ENCODE peak calls at places on chromosomes 16 and 17, in four cellular contexts. E, X, Z and S are unnamed samples.

GRCh38 chr16:8621572-8622314 is at the start of gene METTL22:
- DNase-seq in X (peak), E (peak), Z (peak), S (peak)

GRCh38 chr17:6780886-6781285 is 4.9 kb downstream of the FBXO39 start:
- DNase-seq in Z (no peak), X (no peak), E (no peak), S (no peak)

GRCh38 chr17:7922499-7923289 is 6.6 kb upstream of the RNF227 start:
- DNase-seq in X (no peak), E (no peak), Z (no peak), S (peak)

GRCh38 chr17:2002767-2003329 is 22.3 kb downstream of the RTN4RL1 start:
- DNase-seq in X (no peak), E (no peak), Z (no peak), S (no peak)

GRCh38 chr16:83402969-83403368 is 404.8 kb upstream of the HSBP1 start:
- DNase-seq in E (no peak), Z (no peak), X (no peak), S (no peak)

GRCh38 chr17:6393368-6393952 is 41.5 kb downstream of the AIPL1 start:
- DNase-seq in X (no peak), E (peak), Z (no peak), S (no peak)

GRCh38 chr17:29341726-29342125 is 47.8 kb upstream of the NUFIP2 start:
- DNase-seq in X (no peak), Z (no peak), E (no peak), S (no peak)

GRCh38 chr17:48259710-48260291 is 152.2 kb downstream of the SNX11 start:
- DNase-seq in E (no peak), X (peak), Z (no peak), S (no peak)

GRCh38 chr16:11501583-11502138 is 85.1 kb downstream of the LITAF start:
- DNase-seq in X (no peak), Z (no peak), E (no peak), S (peak)

GRCh38 chr17:60926466-60927183 is 249.0 kb downstream of the BCAS3 start:
- DNase-seq in E (no peak), X (no peak), Z (no peak), S (no peak)

GRCh38 chr17:34579017-34579946 is at the start of gene TMEM132E:
- DNase-seq in X (no peak), Z (no peak), E (no peak), S (peak)

GRCh38 chr17:83013779-83014117 is 65.7 kb upstream of the METRNL start:
- DNase-seq in X (no peak), Z (no peak), E (no peak), S (no peak)

GRCh38 chr17:60079401-60079861 is 710 bp upstream of the HEATR6 start:
- DNase-seq in E (no peak), Z (no peak), X (peak), S (no peak)

GRCh38 chr17:43011728-43012472 is 5.3 kb downstream of the IFI35 start:
- DNase-seq in E (peak), Z (no peak), X (peak), S (no peak)

GRCh38 chr16:31476305-31477219 is 4.6 kb downstream of the TGFB1I1 start:
- DNase-seq in X (peak), E (peak), Z (no peak), S (peak)

GRCh38 chr17:16926061-16926511 is 45.8 kb downstream of the TNFRSF13B start:
- DNase-seq in Z (no peak), X (no peak), E (no peak), S (peak)

GRCh38 chr16:70770968-70771552 is 29.9 kb downstream of the VAC14 start:
- DNase-seq in Z (no peak), E (peak), X (peak), S (peak)

GRCh38 chr16:86876499-86876898 is 298.1 kb downstream of the FOXL1 start:
- DNase-seq in Z (no peak), X (no peak), E (no peak), S (no peak)

GRCh38 chr16:56608876-56609462 is 585 bp downstream of the MT2A start:
- DNase-seq in E (no peak), X (no peak), Z (no peak), S (no peak)

GRCh38 chr16:3193221-3194212 is 5.5 kb downstream of the OR1F1 start:
- DNase-seq in X (no peak), E (peak), Z (no peak), S (no peak)

GRCh38 chr16:88287219-88287618 is 95.5 kb upstream of the ZNF469 start:
- DNase-seq in X (peak), E (peak), Z (no peak), S (no peak)

GRCh38 chr17:7627250-7628121 is at the start of gene SAT2:
- DNase-seq in E (peak), X (peak), Z (peak), S (peak)

GRCh38 chr16:50209548-50210265 is 56.6 kb downstream of the TENT4B start:
- DNase-seq in Z (no peak), E (no peak), X (no peak), S (peak)

GRCh38 chr16:83689385-83689831 is 118.4 kb upstream of the HSBP1 start:
- DNase-seq in E (no peak), Z (peak), X (no peak), S (no peak)

GRCh38 chr17:15917439-15918027 is 27.4 kb upstream of the ADORA2B start:
- DNase-seq in Z (no peak), E (no peak), X (no peak), S (peak)

GRCh38 chr17:42182927-42183734 is 2.1 kb downstream of the HCRT start:
- DNase-seq in X (peak), E (peak), Z (no peak), S (no peak)

GRCh38 chr16:29687755-29688154 is 8.8 kb downstream of the QPRT start:
- DNase-seq in Z (no peak), X (no peak), E (peak), S (no peak)

GRCh38 chr16:11445486-11445885 is 100.2 kb downstream of the RMI2 start:
- DNase-seq in Z (no peak), X (no peak), E (no peak), S (no peak)

GRCh38 chr17:63274156-63274555 is 171.9 kb downstream of the CYB561 start:
- DNase-seq in E (no peak), Z (no peak), X (no peak), S (no peak)

GRCh38 chr17:46028374-46028773 is 29.3 kb downstream of the STH start:
- DNase-seq in E (no peak), X (no peak), Z (no peak), S (no peak)

GRCh38 chr17:48625502-48626201 is 506 bp downstream of the HOXB9 start:
- DNase-seq in E (no peak), X (peak), Z (no peak), S (peak)

GRCh38 chr16:73232555-73233422 is 184.9 kb upstream of the ZFHX3 start:
- DNase-seq in X (no peak), E (peak), Z (no peak), S (no peak)

GRCh38 chr16:67406628-67407027 is 9.6 kb downstream of the ZDHHC1 start:
- DNase-seq in E (no peak), Z (no peak), X (no peak), S (no peak)

GRCh38 chr17:30824356-30825145 is at the start of gene CRLF3:
- DNase-seq in Z (peak), E (peak), X (peak), S (peak)

GRCh38 chr17:17849147-17849820 is 12.5 kb upstream of the SREBF1 start:
- DNase-seq in X (peak), E (peak), Z (peak), S (no peak)

GRCh38 chr17:57406131-57406980 is 150.0 kb downstream of the MSI2 start:
- DNase-seq in Z (no peak), X (peak), E (peak), S (no peak)

GRCh38 chr17:40561871-40562611 is 3.2 kb downstream of the CCR7 start:
- DNase-seq in Z (peak), E (no peak), X (no peak), S (peak)
- TF ChIP-seq ATF3 in Z (no peak), E (no peak), X (no peak), S (no peak)

DNA sequence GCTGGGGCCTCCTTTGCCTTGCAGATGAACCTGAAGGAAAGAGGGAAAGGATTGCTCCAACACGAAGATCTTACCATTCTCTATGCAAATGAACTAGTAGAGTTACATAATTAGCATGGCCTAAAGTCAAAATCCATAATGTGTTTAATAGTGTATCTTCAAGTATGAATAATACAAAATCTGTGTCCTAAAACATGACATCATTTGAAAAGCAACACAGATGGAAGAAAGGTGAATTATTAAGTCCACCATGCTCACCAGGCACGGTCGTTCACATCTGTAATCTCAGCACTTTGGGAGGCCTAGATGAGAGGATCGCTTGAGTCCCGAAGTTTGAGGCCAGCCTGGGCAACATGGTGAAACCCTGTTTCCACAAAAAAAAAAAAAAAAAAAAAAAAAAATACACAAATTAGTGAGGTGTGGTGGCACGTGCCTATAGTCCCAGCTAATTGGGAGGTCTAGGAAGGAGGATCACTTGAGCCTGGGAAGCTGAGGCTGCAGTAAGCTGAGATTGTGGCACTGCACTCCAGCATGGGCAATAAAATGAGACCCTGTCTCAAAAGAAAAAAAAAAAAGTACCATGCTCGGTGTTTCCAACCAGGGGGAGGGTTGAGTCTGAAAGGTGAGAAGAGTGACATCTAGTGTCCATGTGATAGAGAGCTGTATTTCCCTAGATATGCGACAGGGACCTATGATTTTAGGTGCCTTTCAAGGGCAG is 6.4 kb downstream of the VWA3A start:
- DNase-seq in Z (peak), X (peak), E (peak), S (no peak)
- TF ChIP-seq CBFB in Z (no peak), X (no peak), E (no peak), S (no peak)

GRCh38 chr17:9906616-9907015 is 1.5 kb upstream of the RCVRN start:
- DNase-seq in Z (no peak), X (no peak), E (no peak), S (no peak)
- TF ChIP-seq ATF3 in Z (no peak), X (no peak), E (no peak), S (no peak)

GRCh38 chr16:75014318-75014717 is 15.5 kb downstream of the ZNRF1 start:
- DNase-seq in X (no peak), E (no peak), Z (no peak), S (no peak)

GRCh38 chr16:75007443-75007842 is 8.6 kb downstream of the ZNRF1 start:
- DNase-seq in X (no peak), E (no peak), Z (peak), S (no peak)

GRCh38 chr16:75011634-75012307 is 12.9 kb downstream of the ZNRF1 start:
- DNase-seq in X (peak), Z (peak), E (no peak), S (no peak)

GRCh38 chr16:75010427-75010826 is 11.6 kb downstream of the ZNRF1 start:
- DNase-seq in E (no peak), Z (no peak), X (no peak), S (no peak)

GRCh38 chr16:75012380-75013081 is 13.7 kb downstream of the ZNRF1 start:
- DNase-seq in Z (no peak), E (no peak), X (no peak), S (no peak)
- TF ChIP-seq CBFB in Z (no peak), E (no peak), X (no peak), S (no peak)

GRCh38 chr17:4870850-4871249 is 28.5 kb upstream of the C17orf107 start:
- DNase-seq in Z (no peak), E (no peak), X (no peak), S (no peak)
- TF ChIP-seq ATF3 in Z (no peak), E (no peak), X (no peak), S (no peak)

GRCh38 chr17:13597723-13598347 is 3.9 kb downstream of the HS3ST3A1 start:
- DNase-seq in X (peak), Z (no peak), E (peak), S (peak)
- TF ChIP-seq CBFB in X (no peak), Z (no peak), E (no peak), S (no peak)

GRCh38 chr17:74840500-74840899 is 19.2 kb downstream of the GRIN2C start:
- DNase-seq in E (no peak), Z (no peak), X (no peak), S (no peak)

GRCh38 chr17:74842599-74843351 is 16.9 kb downstream of the GRIN2C start:
- DNase-seq in Z (no peak), E (peak), X (peak), S (peak)

GRCh38 chr17:74840989-74841666 is 18.6 kb downstream of the GRIN2C start:
- DNase-seq in X (peak), Z (no peak), E (peak), S (no peak)

GRCh38 chr17:74843352-74843627 is 16.4 kb downstream of the GRIN2C start:
- DNase-seq in X (no peak), E (no peak), Z (no peak), S (no peak)

GRCh38 chr17:74842146-74842598 is 17.5 kb downstream of the GRIN2C start:
- DNase-seq in Z (no peak), X (no peak), E (no peak), S (no peak)
- TF ChIP-seq ATF3 in Z (no peak), X (no peak), E (no peak), S (no peak)

DNA sequence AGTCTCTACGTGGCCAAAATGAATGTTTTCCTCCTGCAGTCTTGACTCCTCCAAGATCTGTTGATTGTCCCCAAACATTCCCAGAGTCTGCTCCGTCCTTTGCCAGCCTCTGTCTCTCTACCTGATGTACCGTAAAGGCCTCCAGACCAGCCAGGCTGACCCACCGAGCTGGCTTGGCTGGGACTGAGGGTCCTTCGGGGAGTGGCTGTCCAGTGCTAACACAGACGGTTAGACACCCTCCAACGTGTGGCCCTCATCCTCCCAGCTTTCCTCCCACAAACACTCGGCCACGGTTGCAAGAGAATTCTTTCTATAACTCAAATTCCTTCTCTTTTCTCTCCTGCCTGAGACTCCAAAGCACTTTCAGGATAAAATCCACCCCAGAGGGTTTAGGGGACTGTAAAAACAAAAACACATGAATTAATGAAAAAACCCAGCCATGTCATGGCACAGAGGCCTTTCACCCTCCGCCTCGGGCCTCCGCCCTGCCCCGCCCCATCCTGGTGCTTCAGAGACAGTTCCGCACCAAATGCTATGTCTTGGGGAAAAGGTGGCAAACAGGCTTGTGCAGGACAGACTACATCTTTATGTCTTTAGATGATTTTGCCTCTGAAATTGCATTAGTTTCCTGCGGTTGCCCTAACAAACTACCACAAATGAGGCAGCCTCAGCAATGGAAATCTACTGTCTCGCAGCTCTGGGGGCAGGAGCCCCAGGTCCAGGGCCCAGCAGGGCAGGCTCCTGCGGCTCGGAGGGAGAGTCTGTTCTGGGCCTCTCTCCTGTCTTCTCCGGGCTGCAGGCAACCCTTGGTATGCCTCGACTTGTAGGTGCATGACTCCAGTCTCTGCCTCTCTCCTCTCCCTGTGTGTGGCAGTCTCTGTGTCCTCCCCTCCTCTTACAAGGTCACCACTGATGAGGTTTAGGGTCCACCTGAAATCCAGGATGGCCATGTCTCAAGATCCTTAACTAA is 72.5 kb upstream of the CBX4 start:
- DNase-seq in X (no peak), Z (no peak), E (no peak), S (no peak)
- TF ChIP-seq CBFB in X (no peak), Z (no peak), E (no peak), S (no peak)

GRCh38 chr16:66344533-66345145 is 21.9 kb upstream of the CDH5 start:
- DNase-seq in E (peak), X (peak), Z (no peak), S (no peak)

GRCh38 chr16:66337434-66338188 is 28.9 kb upstream of the CDH5 start:
- DNase-seq in E (no peak), Z (no peak), X (no peak), S (no peak)

GRCh38 chr16:66346221-66346620 is 20.3 kb upstream of the CDH5 start:
- DNase-seq in Z (no peak), X (no peak), E (no peak), S (no peak)

GRCh38 chr16:66342294-66342900 is 24.1 kb upstream of the CDH5 start:
- DNase-seq in Z (no peak), E (peak), X (peak), S (peak)
- TF ChIP-seq ATF3 in Z (no peak), E (no peak), X (no peak), S (no peak)

GRCh38 chr17:77842906-77843249 is 115.6 kb upstream of the TNRC6C start:
- DNase-seq in E (no peak), X (no peak), Z (no peak), S (no peak)
- TF ChIP-seq CBFB in E (no peak), X (no peak), Z (no peak), S (no peak)